ENCODE peak calls at places on chromosomes 13 and 19, in five cellular contexts. Q is activated naive CD4-positive, alpha-beta T cell treated with anti-CD3 and anti-CD28 coated beads, Interleukin-2, amount 10 ng/mL, durations not matched to agents 7 days and 5 days; I is astrocyte; Z is stimulated activated CD4-positive, alpha-beta T cell treated with anti-CD3 and anti-CD28 coated beads, Interleukin-1b, Interleukin-23, amount 100 ng/mL, for 24 hours; R is astrocyte of the cerebellum. L is an unnamed sample.

GRCh38 chr19:32018014-32018413 is 327.4 kb upstream of the ZNF507 start:
- DNase-seq in Z (no peak), I (peak), R (peak), Q (no peak), L (peak)

GRCh38 chr13:113657851-113658741 is at the start of gene ATP4B:
- DNase-seq in R (no peak), I (no peak), Q (peak), Z (no peak), L (no peak)

GRCh38 chr13:46721054-46721453 is 75.9 kb downstream of the ESD start:
- DNase-seq in Q (peak), R (peak), Z (peak), I (no peak), L (peak)

GRCh38 chr13:35731471-35731870 is 255.0 kb upstream of the MAB21L1 start:
- DNase-seq in R (no peak), Q (no peak), Z (no peak), I (no peak), L (no peak)

GRCh38 chr19:12939908-12940533 is 1.6 kb downstream of the CALR start:
- DNase-seq in Q (no peak), I (no peak), Z (no peak), R (no peak), L (no peak)

GRCh38 chr13:105798541-105798940 is 736.9 kb downstream of the EFNB2 start:
- DNase-seq in R (no peak), Q (no peak), I (no peak), Z (no peak), L (no peak)

GRCh38 chr13:99871249-99871898 is 100.2 kb downstream of the ZIC5 start:
- DNase-seq in Z (no peak), I (no peak), Q (no peak), R (no peak), L (no peak)

GRCh38 chr19:16435999-16436650 is 35.6 kb downstream of the EPS15L1 start:
- DNase-seq in Z (no peak), Q (no peak), R (no peak), I (peak), L (peak)

GRCh38 chr13:52652980-52653303 is 306 bp downstream of the SUGT1 start:
- DNase-seq in Q (no peak), I (no peak), Z (no peak), R (no peak), L (no peak)

GRCh38 chr19:48458016-48458415 is 2.6 kb downstream of the KCNJ14 start:
- DNase-seq in R (no peak), Z (no peak), I (no peak), Q (no peak), L (peak)

GRCh38 chr19:49333426-49334288 is 1.5 kb upstream of the CD37 start:
- DNase-seq in R (no peak), I (no peak), Z (peak), Q (peak), L (peak)

GRCh38 chr19:53908933-53909415 is at the start of gene CACNG7:
- DNase-seq in R (no peak), I (no peak), Q (no peak), Z (no peak), L (no peak)

GRCh38 chr19:1133471-1133929 is 29.7 kb downstream of the GPX4 start:
- DNase-seq in I (no peak), Q (peak), R (no peak), Z (peak), L (no peak)

GRCh38 chr13:84417426-84417825 is 535.2 kb upstream of the SLITRK1 start:
- DNase-seq in Z (no peak), R (no peak), Q (no peak), I (peak), L (peak)

GRCh38 chr13:28865312-28865711 is 45.2 kb downstream of the MTUS2 start:
- DNase-seq in I (no peak), Z (no peak), Q (no peak), R (no peak), L (no peak)

GRCh38 chr19:34832581-34833112 is 59.6 kb upstream of the ZNF599 start:
- DNase-seq in R (no peak), Q (no peak), I (no peak), Z (no peak), L (no peak)

GRCh38 chr19:940591-941291 is 14.9 kb downstream of the ARID3A start:
- DNase-seq in Q (peak), R (no peak), Z (no peak), I (peak), L (no peak)

GRCh38 chr19:53103903-53104203 is 631 bp upstream of the ZNF160 start:
- DNase-seq in I (no peak), Q (no peak), R (no peak), Z (no peak), L (no peak)

GRCh38 chr19:13842294-13843103 is 34.4 kb upstream of the NANOS3 start:
- DNase-seq in R (no peak), Q (peak), Z (no peak), I (no peak), L (peak)

L was measured in iris pigment epithelial cell.